ENCODE peak calls at places on chromosomes 16 and 17, in six cellular contexts. M is A549, J is IMR-90, H is body of pancreas, X is esophagus squamous epithelium, V is uterus. O is an unnamed sample.

GRCh38 chr17:75927286-75927922 is 13.4 kb downstream of the FBF1 start:
- DNase-seq in X (no peak), M (peak), V (no peak), H (peak), J (no peak), O (no peak)

GRCh38 chr16:20236890-20237289 is 90.4 kb downstream of the GP2 start:
- DNase-seq in X (no peak), H (no peak), M (no peak), J (no peak), V (no peak), O (no peak)

GRCh38 chr17:39952665-39953470 is 9.9 kb upstream of the GSDMA start:
- DNase-seq in J (peak), X (peak), V (peak), H (peak), M (peak), O (peak)

GRCh38 chr16:368388-369158 is 1.8 kb downstream of the MRPL28 start:
- DNase-seq in H (no peak), J (no peak), V (no peak), M (no peak), X (no peak), O (no peak)

GRCh38 chr16:29974291-29975133 is 844 bp downstream of the TAOK2 start:
- DNase-seq in V (peak), M (peak), X (no peak), J (peak), H (no peak), O (no peak)

GRCh38 chr17:58279016-58279671 is 1.6 kb downstream of the MPO start:
- DNase-seq in V (peak), J (peak), X (no peak), H (peak), M (no peak), O (peak)

GRCh38 chr17:50917418-50917743 is 51.2 kb upstream of the TOB1 start:
- DNase-seq in J (no peak), V (no peak), H (no peak), M (no peak), X (no peak), O (no peak)

GRCh38 chr16:24996731-24997130 is 18.4 kb downstream of the ARHGAP17 start:
- DNase-seq in H (no peak), V (no peak), J (no peak), M (no peak), X (no peak), O (no peak)

GRCh38 chr16:56915311-56916105 is 16.4 kb upstream of the HERPUD1 start:
- DNase-seq in H (no peak), J (no peak), V (no peak), X (no peak), M (no peak), O (no peak)

GRCh38 chr17:82231562-82232321 is 2.9 kb downstream of the SLC16A3 start:
- DNase-seq in H (peak), X (no peak), J (peak), M (peak), V (peak), O (peak)

GRCh38 chr17:42783778-42784138 is 3.3 kb downstream of the WNK4 start:
- DNase-seq in M (no peak), V (no peak), J (no peak), H (no peak), X (no peak), O (no peak)

GRCh38 chr16:85386467-85387170 is 226.5 kb upstream of the GSE1 start:
- DNase-seq in J (no peak), M (no peak), X (no peak), V (no peak), H (no peak), O (no peak)

GRCh38 chr17:27502526-27503324 is 46.5 kb downstream of the KSR1 start:
- DNase-seq in M (no peak), V (no peak), J (peak), H (no peak), X (no peak), O (peak)

GRCh38 chr17:35214192-35214591 is 20.0 kb upstream of the SLC35G3 start:
- DNase-seq in X (no peak), H (no peak), V (no peak), J (no peak), M (no peak), O (no peak)

DNA sequence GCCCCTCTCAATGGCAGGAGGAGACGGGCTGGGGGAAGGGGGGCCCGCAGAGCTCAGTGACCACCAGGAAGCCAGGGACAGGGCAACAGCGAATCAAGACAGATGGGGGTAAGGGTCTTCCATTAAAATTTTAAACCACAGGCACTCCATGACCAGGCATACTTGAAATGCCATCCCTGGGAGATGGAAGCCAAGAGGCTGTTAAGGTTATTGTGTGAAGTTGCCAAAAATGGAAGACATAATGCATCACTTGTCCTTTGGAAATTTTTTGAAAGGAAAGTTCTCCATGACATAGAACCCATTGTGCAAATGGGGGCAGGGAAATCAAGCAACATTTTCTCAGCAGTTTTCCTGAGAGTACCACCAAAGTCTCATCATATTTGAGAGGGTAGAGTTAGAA is 125.5 kb upstream of the CDH5 start:
- DNase-seq in V (no peak), M (no peak), J (no peak), H (no peak), X (no peak), O (no peak)
- H3K27ac ChIP-seq in V (no peak), M (no peak), J (no peak), H (no peak), X (no peak), O (no peak)

GRCh38 chr17:7391307-7391706 is 3.0 kb downstream of the PLSCR3 start:
- DNase-seq in V (no peak), X (no peak), J (no peak), M (no peak), H (no peak), O (no peak)

GRCh38 chr17:7393613-7394451 is 493 bp downstream of the PLSCR3 start:
- DNase-seq in M (peak), V (no peak), H (no peak), J (no peak), X (no peak), O (no peak)

GRCh38 chr17:7396147-7396546 is 1.8 kb upstream of the PLSCR3 start:
- DNase-seq in X (no peak), J (no peak), M (no peak), V (no peak), H (no peak), O (no peak)

GRCh38 chr17:7392696-7393612 is 1.4 kb downstream of the PLSCR3 start:
- DNase-seq in V (no peak), M (no peak), J (no peak), X (no peak), H (no peak), O (no peak)

DNA sequence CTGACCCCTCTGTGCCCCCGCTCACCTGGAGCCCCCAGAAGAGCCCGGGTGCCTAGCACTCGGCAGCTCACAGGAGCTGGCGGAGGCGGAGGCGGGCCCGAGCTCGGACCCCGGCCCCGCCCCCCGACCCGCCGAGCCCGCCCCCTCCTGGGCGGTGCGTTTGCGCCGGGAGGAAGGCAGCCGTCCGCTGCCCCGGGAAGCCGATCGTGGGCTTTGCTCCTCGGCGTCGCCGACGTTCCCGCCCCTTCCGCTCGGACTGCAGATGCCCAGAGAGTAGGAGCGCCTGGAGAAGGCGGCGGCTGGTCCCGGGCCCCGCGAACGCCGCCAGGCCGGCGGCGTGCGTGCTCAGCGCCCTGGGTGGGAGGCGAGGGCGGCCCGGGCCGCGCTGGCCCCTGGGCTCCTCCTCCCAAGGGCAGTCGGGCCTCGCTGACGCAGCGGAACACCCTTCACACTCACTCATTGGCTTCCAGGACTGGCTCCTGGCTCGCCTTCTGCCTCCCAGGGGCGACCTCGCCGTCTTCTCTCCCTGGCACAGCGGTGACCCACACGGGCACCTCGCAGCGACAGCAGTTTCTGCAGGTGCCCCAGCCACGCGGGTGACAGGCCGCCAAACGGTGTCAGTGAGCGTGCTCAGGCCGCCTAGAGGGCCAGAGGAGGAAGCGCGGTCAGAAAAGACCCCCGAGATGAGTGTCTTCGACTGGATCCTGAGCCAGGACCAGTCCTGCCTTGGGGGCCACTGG is at the start of gene PLSCR3:
- DNase-seq in J (peak), X (no peak), V (peak), M (peak), H (peak), O (peak)
- TF ChIP-seq POLR2A in J (peak), X (peak), V (peak), M (peak), H (peak), O (peak)

GRCh38 chr17:48990882-48991357 is 6.3 kb upstream of the IGF2BP1 start:
- DNase-seq in M (no peak), V (no peak), J (no peak), X (no peak), H (no peak), O (no peak)
- H3K27ac ChIP-seq in M (peak), V (no peak), J (no peak), X (no peak), H (no peak), O (no peak)

GRCh38 chr17:81033535-81034167 is 1.3 kb upstream of the BAIAP2 start:
- DNase-seq in V (no peak), J (no peak), X (no peak), M (no peak), H (no peak), O (peak)

GRCh38 chr17:81036128-81036891 is 1.4 kb downstream of the BAIAP2 start:
- DNase-seq in M (no peak), X (no peak), J (no peak), H (no peak), V (no peak), O (no peak)

GRCh38 chr17:81034168-81034777 is 678 bp upstream of the BAIAP2 start:
- DNase-seq in V (no peak), X (no peak), H (no peak), M (no peak), J (no peak), O (no peak)

GRCh38 chr17:81035389-81036127 is 607 bp downstream of the BAIAP2 start:
- DNase-seq in V (no peak), J (no peak), M (no peak), H (no peak), X (no peak), O (no peak)

GRCh38 chr17:81034779-81035388 is at the start of gene BAIAP2:
- DNase-seq in X (peak), M (peak), V (peak), H (peak), J (peak), O (peak)
- TF ChIP-seq POLR2A in X (peak), M (peak), V (peak), H (peak), J (peak), O (peak)